ENCODE peak calls at places on chromosome 17, in eight cellular contexts. D, K, Z, A, X, Q, R and P are unnamed samples.

GRCh38 chr17:45302649-45303173 is 14.1 kb downstream of the MAP3K14 start:
- DNase-seq in D (no peak), K (no peak), Z (no peak), A (no peak), X (peak; percentile 53), Q (peak; percentile 37), R (no peak), P (no peak)

GRCh38 chr17:78973792-78974520 is 5.8 kb downstream of the LGALS3BP start:
- DNase-seq in D (no peak), K (peak; percentile 49), Z (no peak), A (no peak), X (no peak), Q (no peak), R (no peak), P (no peak)

GRCh38 chr17:11668633-11669032 is 70.4 kb downstream of the DNAH9 start:
- DNase-seq in D (no peak), K (no peak), Z (no peak), A (peak; percentile 4), X (no peak), Q (no peak), R (no peak), P (no peak)

GRCh38 chr17:79126139-79126538 is 51.5 kb downstream of the ENGASE start:
- DNase-seq in D (no peak), K (no peak), Z (no peak), A (no peak), X (no peak), Q (no peak), R (no peak), P (no peak)

GRCh38 chr17:1965556-1966273 is 59.4 kb downstream of the RTN4RL1 start:
- DNase-seq in D (no peak), K (peak; percentile 46), Z (no peak), A (no peak), X (no peak), Q (no peak), R (no peak), P (no peak)

GRCh38 chr17:38453951-38454421 is 25.7 kb downstream of the ARHGAP23 start:
- DNase-seq in D (no peak), K (no peak), Z (no peak), A (peak; percentile 12), X (peak; percentile 52), Q (no peak), R (no peak), P (no peak)

GRCh38 chr17:42116705-42117396 is 4.3 kb downstream of the KAT2A start:
- DNase-seq in D (peak; percentile 78), K (peak; percentile 88), Z (peak; percentile 67), A (peak; percentile 59), X (peak; percentile 84), Q (peak; percentile 85), R (peak; percentile 44), P (peak; percentile 66)

GRCh38 chr17:33520404-33521032 is 227.4 kb upstream of the ASIC2 start:
- DNase-seq in D (peak; percentile 4), K (peak; percentile 33), Z (peak; percentile 71), A (peak; percentile 63), X (peak; percentile 44), Q (peak; percentile 31), R (no peak), P (peak; percentile 7)

GRCh38 chr17:60525347-60525623 is 757 bp downstream of the APPBP2 start:
- DNase-seq in D (peak; percentile 33), K (no peak), Z (no peak), A (no peak), X (no peak), Q (no peak), R (no peak), P (no peak)

GRCh38 chr17:3566551-3566950 is 8.9 kb upstream of the TRPV3 start:
- DNase-seq in D (no peak), K (no peak), Z (no peak), A (no peak), X (no peak), Q (no peak), R (no peak), P (no peak)

GRCh38 chr17:79042421-79043190 is 18.6 kb downstream of the C1QTNF1 start:
- DNase-seq in D (no peak), K (peak; percentile 62), Z (no peak), A (peak; percentile 79), X (peak; percentile 53), Q (peak; percentile 74), R (peak; percentile 60), P (peak; percentile 43)

GRCh38 chr17:6170349-6170748 is 100.2 kb downstream of the WSCD1 start:
- DNase-seq in D (no peak), K (no peak), Z (no peak), A (peak; percentile 67), X (no peak), Q (no peak), R (no peak), P (no peak)

GRCh38 chr17:32988481-32989101 is 3.1 kb upstream of the SPACA3 start:
- DNase-seq in D (no peak), K (no peak), Z (no peak), A (no peak), X (no peak), Q (no peak), R (no peak), P (no peak)

GRCh38 chr17:44826123-44826790 is 3.8 kb downstream of the GJC1 start:
- DNase-seq in D (no peak), K (no peak), Z (no peak), A (no peak), X (no peak), Q (no peak), R (no peak), P (no peak)

GRCh38 chr17:81995463-81996231 is 18.2 kb downstream of the ASPSCR1 start:
- DNase-seq in D (no peak), K (no peak), Z (no peak), A (no peak), X (no peak), Q (no peak), R (no peak), P (no peak)

GRCh38 chr17:28552201-28552999 is at the start of gene UNC119:
- DNase-seq in D (peak; percentile 63), K (peak; percentile 65), Z (peak; percentile 79), A (peak; percentile 83), X (peak; percentile 79), Q (peak; percentile 79), R (no peak), P (peak; percentile 59)

GRCh38 chr17:49565948-49566491 is 9.7 kb upstream of the NXPH3 start:
- DNase-seq in D (peak; percentile 12), K (peak; percentile 98), Z (no peak), A (peak; percentile 31), X (peak; percentile 89), Q (peak; percentile 30), R (no peak), P (no peak)

GRCh38 chr17:42584880-42585279 is 7.4 kb upstream of the PSMC3IP start:
- DNase-seq in D (no peak), K (no peak), Z (no peak), A (no peak), X (no peak), Q (no peak), R (no peak), P (no peak)

GRCh38 chr17:59779521-59779920 is 72.1 kb downstream of the VMP1 start:
- DNase-seq in D (no peak), K (no peak), Z (no peak), A (no peak), X (no peak), Q (no peak), R (no peak), P (no peak)

GRCh38 chr17:42883802-42884553 is 16.6 kb upstream of the G6PC1 start:
- DNase-seq in D (no peak), K (no peak), Z (no peak), A (no peak), X (no peak), Q (no peak), R (no peak), P (no peak)

GRCh38 chr17:73786286-73786743 is 142.1 kb upstream of the SDK2 start:
- DNase-seq in D (no peak), K (no peak), Z (peak; percentile 71), A (peak; percentile 34), X (no peak), Q (no peak), R (no peak), P (no peak)

GRCh38 chr17:57498443-57498842 is 242.1 kb downstream of the MSI2 start:
- DNase-seq in D (no peak), K (no peak), Z (no peak), A (no peak), X (no peak), Q (no peak), R (no peak), P (no peak)

GRCh38 chr17:66044083-66044482 is 147.8 kb downstream of the CEP112 start:
- DNase-seq in D (no peak), K (no peak), Z (no peak), A (no peak), X (no peak), Q (no peak), R (no peak), P (no peak)

GRCh38 chr17:63479495-63480184 is 2.8 kb downstream of the ACE start:
- DNase-seq in D (no peak), K (no peak), Z (no peak), A (peak; percentile 45), X (no peak), Q (no peak), R (no peak), P (no peak)